ENCODE peak calls at places on chromosome 2, in five cellular contexts. X, O, A, L and H are unnamed samples.
A peak's percentile ranks its signal among the peaks of the same experiment; 100 is the strongest.

GRCh38 chr2:6968319-6969100 is 51.3 kb downstream of the RNF144A start:
- DNase-seq in X (peak; percentile 41), O (no peak), A (no peak), L (no peak), H (no peak)

GRCh38 chr2:226797989-226798421 is 1.6 kb downstream of the IRS1 start:
- DNase-seq in X (no peak), O (no peak), A (no peak), L (no peak), H (no peak)

GRCh38 chr2:238974061-238974460 is 126.2 kb downstream of the TWIST2 start:
- DNase-seq in X (peak; percentile 72), O (no peak), A (no peak), L (no peak), H (no peak)

GRCh38 chr2:145036421-145036901 is 516.5 kb upstream of the ZEB2 start:
- DNase-seq in X (peak; percentile 53), O (no peak), A (no peak), L (no peak), H (no peak)

GRCh38 chr2:10765461-10765860 is 44.0 kb downstream of the ATP6V1C2 start:
- DNase-seq in X (no peak), O (no peak), A (peak; percentile 63), L (no peak), H (no peak)

GRCh38 chr2:115976916-115977315 is 1534.5 kb downstream of the DPP10 start:
- DNase-seq in X (no peak), O (no peak), A (no peak), L (no peak), H (no peak)

GRCh38 chr2:37984589-37984988 is 59.5 kb downstream of the RMDN2 start:
- DNase-seq in X (peak; percentile 16), O (no peak), A (no peak), L (no peak), H (no peak)

GRCh38 chr2:86383844-86384243 is 46.4 kb upstream of the REEP1 start:
- DNase-seq in X (peak; percentile 79), O (no peak), A (no peak), L (no peak), H (no peak)

GRCh38 chr2:30979822-30980245 is 158.4 kb downstream of the GALNT14 start:
- DNase-seq in X (peak; percentile 49), O (no peak), A (peak; percentile 55), L (no peak), H (no peak)

GRCh38 chr2:111185496-111186022 is 64.8 kb downstream of the BCL2L11 start:
- DNase-seq in X (no peak), O (peak; percentile 88), A (no peak), L (no peak), H (no peak)

GRCh38 chr2:73105511-73105971 is 7.2 kb downstream of the RAB11FIP5 start:
- DNase-seq in X (no peak), O (no peak), A (no peak), L (no peak), H (no peak)

GRCh38 chr2:155020246-155020645 is 321.8 kb downstream of the KCNJ3 start:
- DNase-seq in X (no peak), O (no peak), A (no peak), L (no peak), H (no peak)

GRCh38 chr2:17543848-17544645 is 3.6 kb downstream of the VSNL1 start:
- DNase-seq in X (peak; percentile 71), O (no peak), A (no peak), L (no peak), H (no peak)

GRCh38 chr2:69581774-69582581 is 61.6 kb downstream of the AAK1 start:
- DNase-seq in X (peak; percentile 79), O (no peak), A (peak; percentile 56), L (no peak), H (no peak)

GRCh38 chr2:26864226-26864625 is 16.3 kb downstream of the DPYSL5 start:
- DNase-seq in X (no peak), O (no peak), A (no peak), L (no peak), H (no peak)

GRCh38 chr2:181005326-181005655 is 24.9 kb downstream of the UBE2E3 start:
- DNase-seq in X (no peak), O (no peak), A (no peak), L (no peak), H (no peak)

GRCh38 chr2:129884221-129884786 is 95.2 kb upstream of the RAB6C start:
- DNase-seq in X (no peak), O (no peak), A (no peak), L (no peak), H (no peak)

GRCh38 chr2:113061241-113061640 is 2.2 kb downstream of the IL36RN start:
- DNase-seq in X (no peak), O (no peak), A (no peak), L (no peak), H (no peak)

GRCh38 chr2:152223997-152224396 is 48.4 kb upstream of the STAM2 start:
- DNase-seq in X (peak; percentile 17), O (no peak), A (no peak), L (no peak), H (no peak)

GRCh38 chr2:231991664-231992063 is 30.2 kb downstream of the DIS3L2 start:
- DNase-seq in X (peak; percentile 48), O (no peak), A (no peak), L (no peak), H (no peak)

GRCh38 chr2:29966256-29966655 is 44.9 kb upstream of the ALK start:
- DNase-seq in X (no peak), O (no peak), A (no peak), L (no peak), H (no peak)

GRCh38 chr2:207813221-207813916 is 43.7 kb upstream of the FZD5 start:
- DNase-seq in X (no peak), O (no peak), A (no peak), L (no peak), H (no peak)

GRCh38 chr2:39851691-39852110 is 72.6 kb upstream of the THUMPD2 start:
- DNase-seq in X (peak; percentile 74), O (no peak), A (no peak), L (no peak), H (no peak)

GRCh38 chr2:206422493-206422892 is 20.8 kb upstream of the ADAM23 start:
- DNase-seq in X (peak; percentile 61), O (no peak), A (no peak), L (no peak), H (no peak)

GRCh38 chr2:211259831-211260476 is 703.6 kb downstream of the CPS1 start:
- DNase-seq in X (no peak), O (peak; percentile 10), A (no peak), L (no peak), H (no peak)

GRCh38 chr2:17252258-17252657 is 266.0 kb downstream of the RAD51AP2 start:
- DNase-seq in X (peak; percentile 33), O (no peak), A (no peak), L (no peak), H (no peak)

GRCh38 chr2:69241039-69241586 is 145.9 kb downstream of the GFPT1 start:
- DNase-seq in X (no peak), O (no peak), A (no peak), L (no peak), H (no peak)

GRCh38 chr2:59585657-59586056 is 967.8 kb downstream of the BCL11A start:
- DNase-seq in X (no peak), O (peak; percentile 45), A (no peak), L (no peak), H (no peak)

GRCh38 chr2:26235089-26235488 is 9.3 kb downstream of the HADHA start:
- DNase-seq in X (no peak), O (no peak), A (no peak), L (no peak), H (no peak)

GRCh38 chr2:216316743-216317142 is 55.5 kb downstream of the MARCHF4 start:
- DNase-seq in X (peak; percentile 82), O (no peak), A (no peak), L (no peak), H (no peak)

GRCh38 chr2:16291731-16292550 is 351.6 kb downstream of the MYCN start:
- DNase-seq in X (no peak), O (no peak), A (no peak), L (no peak), H (no peak)

GRCh38 chr2:231856959-231857358 is 69.2 kb downstream of the NPPC start:
- DNase-seq in X (no peak), O (no peak), A (no peak), L (no peak), H (no peak)

GRCh38 chr2:145184741-145185671 is 665.1 kb upstream of the ZEB2 start:
- DNase-seq in X (peak; percentile 77), O (no peak), A (no peak), L (no peak), H (no peak)

GRCh38 chr2:20371656-20372055 is 21.0 kb upstream of the PUM2 start:
- DNase-seq in X (peak; percentile 50), O (no peak), A (no peak), L (no peak), H (no peak)

GRCh38 chr2:69584127-69584889 is 59.2 kb downstream of the AAK1 start:
- DNase-seq in X (no peak), O (no peak), A (no peak), L (no peak), H (no peak)

GRCh38 chr2:203782262-203782976 is 76.0 kb downstream of the CD28 start:
- DNase-seq in X (peak; percentile 99), O (peak; percentile 10), A (peak; percentile 57), L (peak; percentile 61), H (no peak)

GRCh38 chr2:62042944-62043343 is 137.5 kb downstream of the COMMD1 start:
- DNase-seq in X (peak; percentile 30), O (no peak), A (peak; percentile 26), L (no peak), H (no peak)

GRCh38 chr2:126685629-126686028 is 29.7 kb downstream of the GYPC start:
- DNase-seq in X (no peak), O (no peak), A (no peak), L (no peak), H (no peak)